ENCODE peak calls at places on chromosomes 7 and 10, in four cellular contexts. U is cardiac muscle cell; J is stimulated activated effector memory CD8-positive, alpha-beta T cell treated with anti-CD3 and anti-CD28 coated beads, Interleukin-12 subunit alpha, Interleukin-12 subunit beta, amount 100 ng/mL, for 72 hours; X is GM12864. T is an unnamed sample.

GRCh38 chr7:105673367-105674188 is 92.3 kb upstream of the EFCAB10 start:
- DNase-seq in U (no peak), J (no peak), X (no peak), T (peak)

GRCh38 chr10:46514899-46515298 is 41.6 kb downstream of the GPRIN2 start:
- DNase-seq in U (no peak), J (no peak), X (no peak), T (peak)

GRCh38 chr10:79266543-79267312 is 80.5 kb upstream of the PPIF start:
- DNase-seq in U (peak), J (peak), X (no peak), T (peak)

GRCh38 chr10:74825371-74826141 is 844 bp upstream of the KAT6B start:
- DNase-seq in U (no peak), J (peak), X (no peak), T (peak)

GRCh38 chr10:28532223-28532508 is 752 bp upstream of the WAC start:
- DNase-seq in U (no peak), J (no peak), X (peak), T (no peak)

GRCh38 chr7:47266131-47266706 is 315.7 kb downstream of the TNS3 start:
- DNase-seq in U (peak), J (no peak), X (peak), T (peak)

GRCh38 chr10:29646960-29647431 is 12.2 kb upstream of the SVIL start:
- DNase-seq in U (peak), J (no peak), X (no peak), T (no peak)

GRCh38 chr7:137078781-137079180 is 210.3 kb downstream of the CHRM2 start:
- DNase-seq in U (no peak), J (no peak), X (no peak), T (no peak)

GRCh38 chr7:36972140-36972518 is 247.8 kb upstream of the AOAH start:
- DNase-seq in U (no peak), J (no peak), X (no peak), T (no peak)

GRCh38 chr7:96183163-96183562 is 138.7 kb downstream of the SLC25A13 start:
- DNase-seq in U (peak), J (no peak), X (no peak), T (no peak)

GRCh38 chr7:879706-880105 is 3.4 kb downstream of the GET4 start:
- DNase-seq in U (no peak), J (no peak), X (no peak), T (no peak)

GRCh38 chr7:2637505-2638223 is 5.9 kb downstream of the TTYH3 start:
- DNase-seq in U (no peak), J (no peak), X (no peak), T (peak)

GRCh38 chr7:127230192-127230925 is 22.4 kb downstream of the GRM8 start:
- DNase-seq in U (no peak), J (no peak), X (no peak), T (no peak)

GRCh38 chr10:127813290-127813689 is 76.3 kb downstream of the FOXI2 start:
- DNase-seq in U (no peak), J (no peak), X (no peak), T (no peak)

GRCh38 chr7:11760372-11760771 is 71.6 kb downstream of the THSD7A start:
- DNase-seq in U (peak), J (no peak), X (no peak), T (no peak)

GRCh38 chr10:80530251-80530650 is 7.5 kb upstream of the SH2D4B start:
- DNase-seq in U (peak), J (peak), X (no peak), T (no peak)

GRCh38 chr7:154837622-154838021 is 165.3 kb downstream of the PAXIP1 start:
- DNase-seq in U (no peak), J (no peak), X (no peak), T (no peak)

GRCh38 chr7:150379590-150380379 is 655 bp downstream of the ZNF775 start:
- DNase-seq in U (no peak), J (no peak), X (no peak), T (peak)

GRCh38 chr10:104080762-104081161 is 4.9 kb downstream of the COL17A1 start:
- DNase-seq in U (peak), J (no peak), X (peak), T (no peak)

GRCh38 chr7:47516985-47517590 is 64.8 kb downstream of the TNS3 start:
- DNase-seq in U (no peak), J (no peak), X (no peak), T (no peak)

GRCh38 chr7:102432476-102433318 is 678 bp upstream of the ORAI2 start:
- DNase-seq in U (no peak), J (no peak), X (no peak), T (no peak)

GRCh38 chr7:17109017-17109416 is 189.4 kb upstream of the AHR start:
- DNase-seq in U (peak), J (no peak), X (no peak), T (no peak)

GRCh38 chr7:149773446-149774236 is at the start of gene ZNF467:
- DNase-seq in U (peak), J (no peak), X (no peak), T (peak)

GRCh38 chr10:69742928-69743602 is 58.6 kb upstream of the COL13A1 start:
- DNase-seq in U (peak), J (no peak), X (no peak), T (no peak)

GRCh38 chr7:23713285-23714235 is 3.5 kb downstream of the STK31 start:
- DNase-seq in U (peak), J (no peak), X (no peak), T (no peak)

GRCh38 chr10:78199019-78199418 is 165.4 kb downstream of the RPS24 start:
- DNase-seq in U (no peak), J (no peak), X (no peak), T (no peak)

GRCh38 chr10:26567349-26567721 is 129.2 kb downstream of the APBB1IP start:
- DNase-seq in U (peak), J (no peak), X (no peak), T (no peak)

GRCh38 chr7:4631664-4632171 is 50.4 kb upstream of the FOXK1 start:
- DNase-seq in U (peak), J (no peak), X (no peak), T (no peak)